ENCODE peak calls at places on chromosomes 1 and 21, in nine cellular contexts. One of them, this sample, is unnamed.

GRCh38 chr1:96973605-96974004 is 252.0 kb downstream of the PTBP2 start:
- DNase-seq in ovary: no peak
- DNase-seq in occipital lobe: no peak
- DNase-seq in activated T-cell treated with anti-CD3 and anti-CD28 coated beads for 1 hour: no peak
- DNase-seq in left colon: no peak
- DNase-seq in NT2/D1: no peak
- DNase-seq in T-cell: no peak
- DNase-seq in activated T-helper 1 cell treated with Interleukin-2 at 50 U/mL for 16 hours: no peak
- DNase-seq in stimulated activated CD8-positive, alpha-beta memory T cell treated with anti-CD3 and anti-CD28 coated beads, Interleukin-4, amount 100 ng/mL, for 4 hours: no peak
- DNase-seq in this sample: no peak

GRCh38 chr1:3125546-3126368 is 56.8 kb downstream of the PRDM16 start:
- DNase-seq in NT2/D1: no peak
- DNase-seq in activated T-helper 1 cell treated with Interleukin-2 at 50 U/mL for 16 hours: no peak
- DNase-seq in T-cell: no peak
- DNase-seq in ovary: no peak
- DNase-seq in activated T-cell treated with anti-CD3 and anti-CD28 coated beads for 1 hour: no peak
- DNase-seq in occipital lobe: no peak
- DNase-seq in stimulated activated CD8-positive, alpha-beta memory T cell treated with anti-CD3 and anti-CD28 coated beads, Interleukin-4, amount 100 ng/mL, for 4 hours: no peak
- DNase-seq in left colon: no peak
- DNase-seq in this sample: no peak

GRCh38 chr21:41168391-41169257 is 664 bp downstream of the BACE2 start:
- DNase-seq in activated T-helper 1 cell treated with Interleukin-2 at 50 U/mL for 16 hours: no peak
- DNase-seq in ovary: peak
- DNase-seq in stimulated activated CD8-positive, alpha-beta memory T cell treated with anti-CD3 and anti-CD28 coated beads, Interleukin-4, amount 100 ng/mL, for 4 hours: no peak
- DNase-seq in left colon: peak
- DNase-seq in T-cell: no peak
- DNase-seq in occipital lobe: peak
- DNase-seq in NT2/D1: no peak
- DNase-seq in activated T-cell treated with anti-CD3 and anti-CD28 coated beads for 1 hour: no peak
- DNase-seq in this sample: no peak

GRCh38 chr1:232585486-232585885 is 44.4 kb downstream of the SIPA1L2 start:
- DNase-seq in ovary: no peak
- DNase-seq in NT2/D1: peak
- DNase-seq in left colon: no peak
- DNase-seq in stimulated activated CD8-positive, alpha-beta memory T cell treated with anti-CD3 and anti-CD28 coated beads, Interleukin-4, amount 100 ng/mL, for 4 hours: no peak
- DNase-seq in occipital lobe: no peak
- DNase-seq in activated T-helper 1 cell treated with Interleukin-2 at 50 U/mL for 16 hours: no peak
- DNase-seq in T-cell: no peak
- DNase-seq in activated T-cell treated with anti-CD3 and anti-CD28 coated beads for 1 hour: no peak
- DNase-seq in this sample: no peak

GRCh38 chr1:234848972-234849641 is 239.1 kb upstream of the IRF2BP2 start:
- DNase-seq in left colon: no peak
- DNase-seq in occipital lobe: no peak
- DNase-seq in ovary: no peak
- DNase-seq in activated T-cell treated with anti-CD3 and anti-CD28 coated beads for 1 hour: no peak
- DNase-seq in stimulated activated CD8-positive, alpha-beta memory T cell treated with anti-CD3 and anti-CD28 coated beads, Interleukin-4, amount 100 ng/mL, for 4 hours: no peak
- DNase-seq in activated T-helper 1 cell treated with Interleukin-2 at 50 U/mL for 16 hours: no peak
- DNase-seq in T-cell: no peak
- DNase-seq in NT2/D1: no peak
- DNase-seq in this sample: no peak

GRCh38 chr1:206898089-206898908 is 1.1 kb downstream of the IL24 start:
- DNase-seq in NT2/D1: no peak
- DNase-seq in activated T-cell treated with anti-CD3 and anti-CD28 coated beads for 1 hour: no peak
- DNase-seq in activated T-helper 1 cell treated with Interleukin-2 at 50 U/mL for 16 hours: no peak
- DNase-seq in left colon: no peak
- DNase-seq in occipital lobe: no peak
- DNase-seq in T-cell: no peak
- DNase-seq in ovary: no peak
- DNase-seq in stimulated activated CD8-positive, alpha-beta memory T cell treated with anti-CD3 and anti-CD28 coated beads, Interleukin-4, amount 100 ng/mL, for 4 hours: no peak
- DNase-seq in this sample: no peak

GRCh38 chr21:38984982-38985422 is 179.3 kb downstream of the ETS2 start:
- DNase-seq in activated T-cell treated with anti-CD3 and anti-CD28 coated beads for 1 hour: no peak
- DNase-seq in stimulated activated CD8-positive, alpha-beta memory T cell treated with anti-CD3 and anti-CD28 coated beads, Interleukin-4, amount 100 ng/mL, for 4 hours: no peak
- DNase-seq in left colon: no peak
- DNase-seq in occipital lobe: no peak
- DNase-seq in ovary: peak
- DNase-seq in T-cell: no peak
- DNase-seq in NT2/D1: no peak
- DNase-seq in activated T-helper 1 cell treated with Interleukin-2 at 50 U/mL for 16 hours: no peak
- DNase-seq in this sample: no peak

GRCh38 chr1:245054105-245054831 is 100.5 kb upstream of the KIF26B start:
- DNase-seq in NT2/D1: no peak
- DNase-seq in ovary: no peak
- DNase-seq in occipital lobe: no peak
- DNase-seq in activated T-cell treated with anti-CD3 and anti-CD28 coated beads for 1 hour: no peak
- DNase-seq in left colon: no peak
- DNase-seq in T-cell: no peak
- DNase-seq in activated T-helper 1 cell treated with Interleukin-2 at 50 U/mL for 16 hours: no peak
- DNase-seq in stimulated activated CD8-positive, alpha-beta memory T cell treated with anti-CD3 and anti-CD28 coated beads, Interleukin-4, amount 100 ng/mL, for 4 hours: no peak
- DNase-seq in this sample: no peak

GRCh38 chr1:205983925-205984725 is 19.1 kb downstream of the RAB7B start:
- DNase-seq in stimulated activated CD8-positive, alpha-beta memory T cell treated with anti-CD3 and anti-CD28 coated beads, Interleukin-4, amount 100 ng/mL, for 4 hours: no peak
- DNase-seq in left colon: peak
- DNase-seq in occipital lobe: peak
- DNase-seq in NT2/D1: peak
- DNase-seq in ovary: peak
- DNase-seq in activated T-cell treated with anti-CD3 and anti-CD28 coated beads for 1 hour: no peak
- DNase-seq in T-cell: no peak
- DNase-seq in activated T-helper 1 cell treated with Interleukin-2 at 50 U/mL for 16 hours: no peak
- DNase-seq in this sample: no peak

This sample was measured in CD4-positive, alpha-beta T cell.